ENCODE peak calls at places on chromosomes 13 and 19, in ten cellular contexts. One of them, this sample, is unnamed.

GRCh38 chr13:113122571-113123225 is at the start of gene F10:
- DNase-seq in psoas muscle: peak
- DNase-seq in astrocyte of the spinal cord: peak
- DNase-seq in brain microvascular endothelial cell: peak
- DNase-seq in AG09319: peak
- DNase-seq in adrenal gland: peak
- DNase-seq in WTC11: peak
- DNase-seq in spleen: peak
- DNase-seq in kidney: peak
- DNase-seq in IMR-90: peak
- DNase-seq in this sample: peak

GRCh38 chr19:34181111-34181864 is 9.0 kb downstream of the LSM14A start:
- DNase-seq in psoas muscle: no peak
- DNase-seq in astrocyte of the spinal cord: no peak
- DNase-seq in brain microvascular endothelial cell: no peak
- DNase-seq in AG09319: no peak
- DNase-seq in adrenal gland: no peak
- DNase-seq in WTC11: no peak
- DNase-seq in spleen: no peak
- DNase-seq in kidney: no peak
- DNase-seq in IMR-90: no peak
- DNase-seq in this sample: no peak

GRCh38 chr13:51420681-51421476 is 32.0 kb downstream of the INTS6 start:
- DNase-seq in psoas muscle: no peak
- DNase-seq in astrocyte of the spinal cord: no peak
- DNase-seq in brain microvascular endothelial cell: no peak
- DNase-seq in AG09319: no peak
- DNase-seq in adrenal gland: no peak
- DNase-seq in WTC11: no peak
- DNase-seq in spleen: no peak
- DNase-seq in kidney: no peak
- DNase-seq in IMR-90: no peak
- DNase-seq in this sample: no peak

GRCh38 chr19:40255619-40256166 is 29.2 kb upstream of the CCNP start:
- DNase-seq in psoas muscle: no peak
- DNase-seq in astrocyte of the spinal cord: no peak
- DNase-seq in brain microvascular endothelial cell: no peak
- DNase-seq in AG09319: no peak
- DNase-seq in adrenal gland: no peak
- DNase-seq in WTC11: no peak
- DNase-seq in spleen: no peak
- DNase-seq in kidney: peak
- DNase-seq in IMR-90: no peak
- DNase-seq in this sample: no peak

GRCh38 chr19:38492147-38492813 is 58.8 kb downstream of the RYR1 start:
- DNase-seq in psoas muscle: no peak
- DNase-seq in astrocyte of the spinal cord: no peak
- DNase-seq in brain microvascular endothelial cell: no peak
- DNase-seq in AG09319: no peak
- DNase-seq in adrenal gland: no peak
- DNase-seq in WTC11: no peak
- DNase-seq in spleen: no peak
- DNase-seq in kidney: no peak
- DNase-seq in IMR-90: no peak
- DNase-seq in this sample: no peak

GRCh38 chr13:52371736-52372247 is 34.2 kb downstream of the THSD1 start:
- DNase-seq in psoas muscle: no peak
- DNase-seq in astrocyte of the spinal cord: peak
- DNase-seq in brain microvascular endothelial cell: peak
- DNase-seq in AG09319: no peak
- DNase-seq in adrenal gland: no peak
- DNase-seq in WTC11: no peak
- DNase-seq in spleen: no peak
- DNase-seq in kidney: no peak
- DNase-seq in IMR-90: peak
- DNase-seq in this sample: peak

GRCh38 chr19:11179716-11180297 is 17.5 kb downstream of the KANK2 start:
- DNase-seq in psoas muscle: no peak
- DNase-seq in astrocyte of the spinal cord: no peak
- DNase-seq in brain microvascular endothelial cell: no peak
- DNase-seq in AG09319: no peak
- DNase-seq in adrenal gland: no peak
- DNase-seq in WTC11: no peak
- DNase-seq in spleen: no peak
- DNase-seq in kidney: no peak
- DNase-seq in IMR-90: no peak
- DNase-seq in this sample: no peak

GRCh38 chr19:34136127-34136526 is 36.2 kb upstream of the LSM14A start:
- DNase-seq in psoas muscle: no peak
- DNase-seq in astrocyte of the spinal cord: no peak
- DNase-seq in brain microvascular endothelial cell: no peak
- DNase-seq in AG09319: no peak
- DNase-seq in adrenal gland: no peak
- DNase-seq in WTC11: no peak
- DNase-seq in spleen: no peak
- DNase-seq in kidney: no peak
- DNase-seq in IMR-90: no peak
- DNase-seq in this sample: no peak

GRCh38 chr19:46890423-46891170 is 29.8 kb downstream of the ARHGAP35 start:
- DNase-seq in psoas muscle: no peak
- DNase-seq in astrocyte of the spinal cord: peak
- DNase-seq in brain microvascular endothelial cell: peak
- DNase-seq in AG09319: peak
- DNase-seq in adrenal gland: no peak
- DNase-seq in WTC11: no peak
- DNase-seq in spleen: no peak
- DNase-seq in kidney: no peak
- DNase-seq in IMR-90: peak
- DNase-seq in this sample: peak

GRCh38 chr19:38974599-38975213 is 836 bp downstream of the FBXO17 start:
- DNase-seq in psoas muscle: no peak
- DNase-seq in astrocyte of the spinal cord: no peak
- DNase-seq in brain microvascular endothelial cell: no peak
- DNase-seq in AG09319: no peak
- DNase-seq in adrenal gland: no peak
- DNase-seq in WTC11: no peak
- DNase-seq in spleen: no peak
- DNase-seq in kidney: no peak
- DNase-seq in IMR-90: no peak
- DNase-seq in this sample: peak

GRCh38 chr13:110485604-110486003 is 75.9 kb downstream of the RAB20 start:
- DNase-seq in psoas muscle: no peak
- DNase-seq in astrocyte of the spinal cord: peak
- DNase-seq in brain microvascular endothelial cell: no peak
- DNase-seq in AG09319: no peak
- DNase-seq in adrenal gland: no peak
- DNase-seq in WTC11: peak
- DNase-seq in spleen: no peak
- DNase-seq in kidney: peak
- DNase-seq in IMR-90: no peak
- DNase-seq in this sample: no peak

GRCh38 chr13:77860621-77861020 is 58.0 kb downstream of the EDNRB start:
- DNase-seq in psoas muscle: no peak
- DNase-seq in astrocyte of the spinal cord: peak
- DNase-seq in brain microvascular endothelial cell: no peak
- DNase-seq in AG09319: peak
- DNase-seq in adrenal gland: no peak
- DNase-seq in WTC11: no peak
- DNase-seq in spleen: no peak
- DNase-seq in kidney: no peak
- DNase-seq in IMR-90: peak
- DNase-seq in this sample: peak

GRCh38 chr19:4803736-4804695 is 12.5 kb downstream of the FEM1A start:
- DNase-seq in psoas muscle: peak
- DNase-seq in astrocyte of the spinal cord: peak
- DNase-seq in brain microvascular endothelial cell: peak
- DNase-seq in AG09319: no peak
- DNase-seq in adrenal gland: peak
- DNase-seq in WTC11: peak
- DNase-seq in spleen: peak
- DNase-seq in kidney: peak
- DNase-seq in IMR-90: peak
- DNase-seq in this sample: peak

GRCh38 chr13:38328699-38329098 is 21.0 kb upstream of the UFM1 start:
- DNase-seq in psoas muscle: no peak
- DNase-seq in astrocyte of the spinal cord: no peak
- DNase-seq in brain microvascular endothelial cell: no peak
- DNase-seq in AG09319: no peak
- DNase-seq in adrenal gland: no peak
- DNase-seq in WTC11: no peak
- DNase-seq in spleen: no peak
- DNase-seq in kidney: no peak
- DNase-seq in IMR-90: no peak
- DNase-seq in this sample: no peak

DNA sequence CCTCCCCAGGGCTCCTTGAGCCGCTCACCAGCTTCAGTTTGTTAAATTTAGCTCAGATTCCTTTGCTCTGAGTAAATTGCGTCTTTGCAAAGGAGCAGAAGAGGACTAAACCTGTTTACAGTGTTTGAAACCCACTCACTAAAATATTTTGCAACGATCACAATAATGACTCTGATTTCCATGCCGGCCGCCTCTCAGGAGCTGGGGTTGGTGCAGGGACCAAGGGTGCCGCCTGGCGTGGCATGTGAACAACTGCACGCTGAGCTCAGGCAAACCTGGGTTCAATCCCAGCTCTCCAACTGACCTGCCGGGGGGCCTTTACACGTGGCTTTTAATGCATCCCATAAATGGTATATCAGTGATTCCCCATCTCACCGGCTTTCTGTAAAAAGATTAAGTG is 68.7 kb upstream of the CACNA1A start:
- DNase-seq in psoas muscle: no peak
- DNase-seq in astrocyte of the spinal cord: no peak
- DNase-seq in brain microvascular endothelial cell: no peak
- DNase-seq in AG09319: no peak
- DNase-seq in adrenal gland: no peak
- DNase-seq in WTC11: peak
- DNase-seq in spleen: no peak
- DNase-seq in kidney: no peak
- DNase-seq in IMR-90: peak
- DNase-seq in this sample: no peak
- TF ChIP-seq CTCF in psoas muscle: no peak
- TF ChIP-seq CTCF in astrocyte of the spinal cord: peak
- TF ChIP-seq CTCF in brain microvascular endothelial cell: peak
- TF ChIP-seq CTCF in AG09319: peak
- TF ChIP-seq CTCF in adrenal gland: peak
- TF ChIP-seq CTCF in WTC11: no peak
- TF ChIP-seq CTCF in spleen: no peak
- TF ChIP-seq CTCF in kidney: no peak
- TF ChIP-seq CTCF in IMR-90: peak
- TF ChIP-seq CTCF in this sample: peak

DNA sequence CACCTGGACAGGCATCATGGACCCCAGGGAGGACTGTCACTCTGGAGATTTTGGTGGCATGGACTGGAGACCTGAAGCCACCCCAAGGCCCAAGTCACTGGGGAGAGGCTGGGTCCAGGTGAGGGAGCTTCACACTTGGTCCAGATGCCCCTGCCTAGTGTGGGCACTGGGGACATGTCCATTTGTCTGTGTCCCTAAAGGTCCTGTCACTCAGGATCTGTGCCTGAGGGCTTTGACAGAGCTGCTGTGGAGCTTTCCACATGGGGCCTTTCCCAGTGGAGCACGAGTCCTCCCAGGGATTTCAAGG is 40.5 kb upstream of the CEACAM8 start:
- DNase-seq in psoas muscle: no peak
- DNase-seq in astrocyte of the spinal cord: no peak
- DNase-seq in brain microvascular endothelial cell: no peak
- DNase-seq in AG09319: no peak
- DNase-seq in adrenal gland: no peak
- DNase-seq in WTC11: no peak
- DNase-seq in spleen: no peak
- DNase-seq in kidney: no peak
- DNase-seq in IMR-90: no peak
- DNase-seq in this sample: no peak
- TF ChIP-seq CTCF in psoas muscle: no peak
- TF ChIP-seq CTCF in astrocyte of the spinal cord: no peak
- TF ChIP-seq CTCF in brain microvascular endothelial cell: no peak
- TF ChIP-seq CTCF in AG09319: no peak
- TF ChIP-seq CTCF in adrenal gland: no peak
- TF ChIP-seq CTCF in WTC11: peak
- TF ChIP-seq CTCF in spleen: no peak
- TF ChIP-seq CTCF in kidney: no peak
- TF ChIP-seq CTCF in IMR-90: no peak
- TF ChIP-seq CTCF in this sample: no peak

GRCh38 chr19:2336528-2337328 is 8.2 kb downstream of the SPPL2B start:
- DNase-seq in psoas muscle: no peak
- DNase-seq in astrocyte of the spinal cord: no peak
- DNase-seq in brain microvascular endothelial cell: no peak
- DNase-seq in AG09319: no peak
- DNase-seq in adrenal gland: no peak
- DNase-seq in WTC11: no peak
- DNase-seq in spleen: no peak
- DNase-seq in kidney: peak
- DNase-seq in IMR-90: no peak
- DNase-seq in this sample: no peak

GRCh38 chr19:2335848-2336247 is 7.4 kb downstream of the SPPL2B start:
- DNase-seq in psoas muscle: no peak
- DNase-seq in astrocyte of the spinal cord: no peak
- DNase-seq in brain microvascular endothelial cell: no peak
- DNase-seq in AG09319: no peak
- DNase-seq in adrenal gland: no peak
- DNase-seq in WTC11: no peak
- DNase-seq in spleen: no peak
- DNase-seq in kidney: no peak
- DNase-seq in IMR-90: no peak
- DNase-seq in this sample: no peak

GRCh38 chr19:2338751-2339643 is 10.5 kb downstream of the SPPL2B start:
- DNase-seq in psoas muscle: no peak
- DNase-seq in astrocyte of the spinal cord: no peak
- DNase-seq in brain microvascular endothelial cell: no peak
- DNase-seq in AG09319: no peak
- DNase-seq in adrenal gland: no peak
- DNase-seq in WTC11: no peak
- DNase-seq in spleen: no peak
- DNase-seq in kidney: peak
- DNase-seq in IMR-90: no peak
- DNase-seq in this sample: no peak

GRCh38 chr19:2338055-2338615 is 9.7 kb downstream of the SPPL2B start:
- DNase-seq in psoas muscle: peak
- DNase-seq in astrocyte of the spinal cord: no peak
- DNase-seq in brain microvascular endothelial cell: no peak
- DNase-seq in AG09319: no peak
- DNase-seq in adrenal gland: no peak
- DNase-seq in WTC11: no peak
- DNase-seq in spleen: no peak
- DNase-seq in kidney: peak
- DNase-seq in IMR-90: no peak
- DNase-seq in this sample: no peak

GRCh38 chr19:2337329-2337707 is 8.8 kb downstream of the SPPL2B start:
- DNase-seq in psoas muscle: peak
- DNase-seq in astrocyte of the spinal cord: peak
- DNase-seq in brain microvascular endothelial cell: peak
- DNase-seq in AG09319: no peak
- DNase-seq in adrenal gland: peak
- DNase-seq in WTC11: peak
- DNase-seq in spleen: no peak
- DNase-seq in kidney: no peak
- DNase-seq in IMR-90: peak
- DNase-seq in this sample: peak
- TF ChIP-seq CTCF in psoas muscle: peak
- TF ChIP-seq CTCF in astrocyte of the spinal cord: peak
- TF ChIP-seq CTCF in brain microvascular endothelial cell: peak
- TF ChIP-seq CTCF in AG09319: no peak
- TF ChIP-seq CTCF in adrenal gland: no peak
- TF ChIP-seq CTCF in WTC11: no peak
- TF ChIP-seq CTCF in spleen: no peak
- TF ChIP-seq CTCF in kidney: no peak
- TF ChIP-seq CTCF in IMR-90: peak
- TF ChIP-seq CTCF in this sample: peak

GRCh38 chr13:101474419-101474957 is 22.0 kb downstream of the ITGBL1 start:
- DNase-seq in psoas muscle: no peak
- DNase-seq in astrocyte of the spinal cord: peak
- DNase-seq in brain microvascular endothelial cell: peak
- DNase-seq in AG09319: peak
- DNase-seq in adrenal gland: peak
- DNase-seq in WTC11: peak
- DNase-seq in spleen: no peak
- DNase-seq in kidney: no peak
- DNase-seq in IMR-90: peak
- DNase-seq in this sample: peak
- TF ChIP-seq CTCF in psoas muscle: no peak
- TF ChIP-seq CTCF in astrocyte of the spinal cord: peak
- TF ChIP-seq CTCF in brain microvascular endothelial cell: peak
- TF ChIP-seq CTCF in AG09319: peak
- TF ChIP-seq CTCF in adrenal gland: no peak
- TF ChIP-seq CTCF in WTC11: no peak
- TF ChIP-seq CTCF in spleen: no peak
- TF ChIP-seq CTCF in kidney: no peak
- TF ChIP-seq CTCF in IMR-90: peak
- TF ChIP-seq CTCF in this sample: peak

This sample was measured in fibroblast of pulmonary artery.